ENCODE peak calls at places on chromosomes 16 and 17, in seven cellular contexts. One of them, this sample, is unnamed.

GRCh38 chr17:79391376-79391775 is 219.5 kb downstream of the RBFOX3 start:
- DNase-seq in CD8-positive, alpha-beta T cell: no peak
- DNase-seq in EL: no peak
- DNase-seq in activated CD4-positive, alpha-beta memory T cell treated with anti-CD3 and anti-CD28 coated beads, Interleukin-2, amount 10 ng/mL, durations not matched to agents 7 days and 5 days: no peak
- DNase-seq in astrocyte: no peak
- DNase-seq in lower leg skin: no peak
- DNase-seq in T-helper 2 cell: no peak
- DNase-seq in this sample: no peak

GRCh38 chr17:74012465-74012864 is 191.0 kb upstream of the RPL38 start:
- DNase-seq in lower leg skin: no peak
- DNase-seq in EL: no peak
- DNase-seq in activated CD4-positive, alpha-beta memory T cell treated with anti-CD3 and anti-CD28 coated beads, Interleukin-2, amount 10 ng/mL, durations not matched to agents 7 days and 5 days: peak
- DNase-seq in T-helper 2 cell: no peak
- DNase-seq in CD8-positive, alpha-beta T cell: peak
- DNase-seq in astrocyte: no peak
- DNase-seq in this sample: no peak

GRCh38 chr17:52790359-52790955 is 631.9 kb upstream of the CA10 start:
- DNase-seq in lower leg skin: no peak
- DNase-seq in T-helper 2 cell: no peak
- DNase-seq in EL: no peak
- DNase-seq in CD8-positive, alpha-beta T cell: no peak
- DNase-seq in astrocyte: no peak
- DNase-seq in activated CD4-positive, alpha-beta memory T cell treated with anti-CD3 and anti-CD28 coated beads, Interleukin-2, amount 10 ng/mL, durations not matched to agents 7 days and 5 days: no peak
- DNase-seq in this sample: no peak

GRCh38 chr16:78503501-78504110 is 404.2 kb downstream of the WWOX start:
- DNase-seq in lower leg skin: no peak
- DNase-seq in T-helper 2 cell: peak
- DNase-seq in astrocyte: peak
- DNase-seq in EL: peak
- DNase-seq in activated CD4-positive, alpha-beta memory T cell treated with anti-CD3 and anti-CD28 coated beads, Interleukin-2, amount 10 ng/mL, durations not matched to agents 7 days and 5 days: peak
- DNase-seq in CD8-positive, alpha-beta T cell: peak
- DNase-seq in this sample: peak

GRCh38 chr16:29029168-29029994 is 44.5 kb downstream of the LAT start:
- DNase-seq in astrocyte: peak
- DNase-seq in EL: peak
- DNase-seq in CD8-positive, alpha-beta T cell: peak
- DNase-seq in T-helper 2 cell: peak
- DNase-seq in lower leg skin: peak
- DNase-seq in activated CD4-positive, alpha-beta memory T cell treated with anti-CD3 and anti-CD28 coated beads, Interleukin-2, amount 10 ng/mL, durations not matched to agents 7 days and 5 days: peak
- DNase-seq in this sample: peak

GRCh38 chr16:79797486-79797885 is 196.9 kb upstream of the MAF start:
- DNase-seq in astrocyte: no peak
- DNase-seq in CD8-positive, alpha-beta T cell: no peak
- DNase-seq in activated CD4-positive, alpha-beta memory T cell treated with anti-CD3 and anti-CD28 coated beads, Interleukin-2, amount 10 ng/mL, durations not matched to agents 7 days and 5 days: no peak
- DNase-seq in EL: no peak
- DNase-seq in T-helper 2 cell: no peak
- DNase-seq in lower leg skin: no peak
- DNase-seq in this sample: no peak

GRCh38 chr16:31333686-31334649 is 21.0 kb upstream of the ITGAX start:
- DNase-seq in lower leg skin: no peak
- DNase-seq in activated CD4-positive, alpha-beta memory T cell treated with anti-CD3 and anti-CD28 coated beads, Interleukin-2, amount 10 ng/mL, durations not matched to agents 7 days and 5 days: peak
- DNase-seq in CD8-positive, alpha-beta T cell: peak
- DNase-seq in T-helper 2 cell: peak
- DNase-seq in astrocyte: no peak
- DNase-seq in EL: peak
- DNase-seq in this sample: no peak

GRCh38 chr17:82497483-82498405 is 21.8 kb upstream of the FOXK2 start:
- DNase-seq in EL: peak
- DNase-seq in lower leg skin: peak
- DNase-seq in CD8-positive, alpha-beta T cell: peak
- DNase-seq in activated CD4-positive, alpha-beta memory T cell treated with anti-CD3 and anti-CD28 coated beads, Interleukin-2, amount 10 ng/mL, durations not matched to agents 7 days and 5 days: peak
- DNase-seq in astrocyte: peak
- DNase-seq in T-helper 2 cell: peak
- DNase-seq in this sample: peak

GRCh38 chr16:72530434-72530833 is 358.5 kb upstream of the PMFBP1 start:
- DNase-seq in lower leg skin: no peak
- DNase-seq in astrocyte: peak
- DNase-seq in CD8-positive, alpha-beta T cell: no peak
- DNase-seq in T-helper 2 cell: no peak
- DNase-seq in activated CD4-positive, alpha-beta memory T cell treated with anti-CD3 and anti-CD28 coated beads, Interleukin-2, amount 10 ng/mL, durations not matched to agents 7 days and 5 days: no peak
- DNase-seq in EL: peak
- DNase-seq in this sample: no peak

GRCh38 chr17:19262650-19263620 is 25.8 kb downstream of the EPN2 start:
- DNase-seq in activated CD4-positive, alpha-beta memory T cell treated with anti-CD3 and anti-CD28 coated beads, Interleukin-2, amount 10 ng/mL, durations not matched to agents 7 days and 5 days: no peak
- DNase-seq in astrocyte: peak
- DNase-seq in CD8-positive, alpha-beta T cell: no peak
- DNase-seq in T-helper 2 cell: no peak
- DNase-seq in lower leg skin: no peak
- DNase-seq in EL: peak
- DNase-seq in this sample: no peak

GRCh38 chr17:67293251-67294203 is 48.5 kb upstream of the HELZ start:
- DNase-seq in EL: no peak
- DNase-seq in astrocyte: no peak
- DNase-seq in lower leg skin: peak
- DNase-seq in activated CD4-positive, alpha-beta memory T cell treated with anti-CD3 and anti-CD28 coated beads, Interleukin-2, amount 10 ng/mL, durations not matched to agents 7 days and 5 days: peak
- DNase-seq in CD8-positive, alpha-beta T cell: peak
- DNase-seq in T-helper 2 cell: peak
- DNase-seq in this sample: peak

GRCh38 chr17:74386397-74386796 is 19.1 kb downstream of the GPR142 start:
- DNase-seq in CD8-positive, alpha-beta T cell: no peak
- DNase-seq in lower leg skin: no peak
- DNase-seq in T-helper 2 cell: no peak
- DNase-seq in EL: no peak
- DNase-seq in astrocyte: peak
- DNase-seq in activated CD4-positive, alpha-beta memory T cell treated with anti-CD3 and anti-CD28 coated beads, Interleukin-2, amount 10 ng/mL, durations not matched to agents 7 days and 5 days: no peak
- DNase-seq in this sample: no peak

GRCh38 chr16:4922721-4923342 is 14.1 kb downstream of the PPL start:
- DNase-seq in CD8-positive, alpha-beta T cell: no peak
- DNase-seq in activated CD4-positive, alpha-beta memory T cell treated with anti-CD3 and anti-CD28 coated beads, Interleukin-2, amount 10 ng/mL, durations not matched to agents 7 days and 5 days: no peak
- DNase-seq in EL: no peak
- DNase-seq in astrocyte: no peak
- DNase-seq in T-helper 2 cell: no peak
- DNase-seq in lower leg skin: no peak
- DNase-seq in this sample: no peak

GRCh38 chr17:72419866-72420774 is 299.3 kb downstream of the SOX9 start:
- DNase-seq in EL: peak
- DNase-seq in activated CD4-positive, alpha-beta memory T cell treated with anti-CD3 and anti-CD28 coated beads, Interleukin-2, amount 10 ng/mL, durations not matched to agents 7 days and 5 days: no peak
- DNase-seq in CD8-positive, alpha-beta T cell: no peak
- DNase-seq in astrocyte: peak
- DNase-seq in lower leg skin: no peak
- DNase-seq in T-helper 2 cell: no peak
- DNase-seq in this sample: no peak